ENCODE peak calls at places on chromosomes 4 and X, in ten cellular contexts. T is left ventricle myocardium inferior; O is activated naive CD4-positive, alpha-beta T cell treated with anti-CD3 and anti-CD28 coated beads, Interleukin-2, amount 10 ng/mL, durations not matched to agents 7 days and 5 days; U is T-helper 9 cell; P is GM23248; S is NCI-H1092; Q is NCI-H226; Z is stimulated activated CD8-positive, alpha-beta memory T cell treated with anti-CD3 and anti-CD28 coated beads, Interleukin-7, amount 100 ng/mL, for 24 hours; D is activated T-cell treated with anti-CD3 and anti-CD28 coated beads, Interleukin-2, amount 50 U/mL, for 72 hours; F is stimulated activated CD4-positive, alpha-beta T cell treated with anti-CD3 and anti-CD28 coated beads, Interleukin-12 subunit alpha, Interleukin-12 subunit beta, amount 100 ng/mL, for 48 hours. B is an unnamed sample.

GRCh38 chr4:125728568-125728967 is 413.8 kb downstream of the FAT4 start:
- DNase-seq in D (no peak), O (no peak), F (no peak), S (no peak), U (no peak), T (no peak), Z (no peak), P (peak), Q (peak), B (peak)

GRCh38 chrX:1390621-1391369 is 1.1 kb downstream of the SLC25A6 start:
- DNase-seq in P (peak), U (no peak), T (no peak), D (no peak), F (no peak), Q (no peak), S (no peak), Z (no peak), O (peak), B (no peak)

GRCh38 chr4:133151301-133151680 is 2.2 kb downstream of the PCDH10 start:
- DNase-seq in Q (no peak), U (no peak), O (no peak), P (peak), T (no peak), D (no peak), F (no peak), Z (no peak), S (no peak), B (no peak)

GRCh38 chrX:47217121-47217851 is 1.2 kb upstream of the CDK16 start:
- DNase-seq in D (peak), Z (no peak), S (no peak), Q (peak), O (no peak), U (no peak), P (peak), F (peak), T (peak), B (peak)

GRCh38 chr4:39664828-39665731 is 26.4 kb upstream of the SMIM14 start:
- DNase-seq in F (no peak), T (no peak), P (peak), U (no peak), Q (no peak), Z (no peak), O (no peak), S (no peak), D (no peak), B (peak)

GRCh38 chrX:150202641-150203248 is 160.4 kb upstream of the MAMLD1 start:
- DNase-seq in D (no peak), Z (no peak), O (no peak), Q (no peak), S (no peak), T (no peak), U (no peak), P (peak), F (no peak), B (peak)

GRCh38 chrX:37476571-37477188 is 94.8 kb upstream of the LANCL3 start:
- DNase-seq in F (no peak), Q (no peak), U (no peak), O (no peak), T (no peak), D (no peak), Z (no peak), S (no peak), P (no peak), B (no peak)

GRCh38 chrX:31112226-31112999 is 40.6 kb upstream of the FTHL17 start:
- DNase-seq in U (no peak), F (no peak), D (no peak), O (no peak), Z (no peak), T (no peak), P (no peak), Q (no peak), S (no peak), B (peak)

GRCh38 chr4:34953145-34953799 is 1291.0 kb downstream of the ARAP2 start:
- DNase-seq in Q (no peak), T (no peak), F (no peak), P (no peak), U (no peak), D (no peak), S (no peak), Z (no peak), O (no peak), B (no peak)

GRCh38 chr4:40276541-40276940 is 58.6 kb upstream of the CHRNA9 start:
- DNase-seq in S (no peak), Q (no peak), O (no peak), F (no peak), D (no peak), T (no peak), U (no peak), Z (no peak), P (no peak), B (no peak)

GRCh38 chr4:162116085-162116784 is 47.6 kb downstream of the FSTL5 start:
- DNase-seq in D (no peak), P (no peak), S (no peak), Q (no peak), F (no peak), Z (no peak), O (no peak), U (no peak), T (no peak), B (no peak)

GRCh38 chr4:179415016-179415841 is 1973.0 kb upstream of the AGA start:
- DNase-seq in P (no peak), Q (no peak), D (no peak), O (no peak), T (no peak), Z (no peak), F (no peak), S (no peak), U (no peak), B (no peak)

GRCh38 chr4:118034061-118034785 is at the start of gene NDST3:
- DNase-seq in U (no peak), F (no peak), T (no peak), O (no peak), D (peak), S (peak), Z (no peak), Q (peak), P (peak), B (peak)

GRCh38 chr4:5041609-5042234 is 9.6 kb upstream of the STK32B start:
- DNase-seq in O (no peak), S (no peak), T (no peak), U (no peak), P (no peak), D (no peak), F (no peak), Z (no peak), Q (no peak), B (no peak)

GRCh38 chrX:27918799-27919198 is 62.5 kb downstream of the DCAF8L1 start:
- DNase-seq in Q (no peak), U (no peak), P (no peak), F (no peak), O (no peak), Z (no peak), T (no peak), S (no peak), D (no peak), B (no peak)

GRCh38 chr4:143381171-143382118 is 44.8 kb downstream of the GAB1 start:
- DNase-seq in T (peak), Q (no peak), F (no peak), D (no peak), O (no peak), S (no peak), Z (no peak), U (no peak), P (peak), B (peak)

B was measured in foreskin keratinocyte.